ENCODE peak calls at places on chromosomes 1 and 21, in six cellular contexts. G, V, H, T, Y and Q are unnamed samples.

GRCh38 chr1:40315795-40316594 is 1.1 kb downstream of the COL9A2 start:
- DNase-seq in G (no peak), V (no peak), T (peak; percentile 58), H (peak; percentile 59), Y (no peak), Q (no peak)

GRCh38 chr1:230429072-230429735 is 3.1 kb upstream of the PGBD5 start:
- DNase-seq in H (no peak), G (no peak), V (no peak), T (no peak), Y (no peak), Q (no peak)

GRCh38 chr1:220926146-220926545 is 46.9 kb downstream of the HLX start:
- DNase-seq in G (no peak), Y (no peak), H (no peak), V (no peak), T (no peak), Q (peak; percentile 82)

GRCh38 chr1:86352096-86352495 is 44.0 kb downstream of the ODF2L start:
- DNase-seq in Y (no peak), V (peak; percentile 2), H (no peak), T (no peak), G (no peak), Q (no peak)

GRCh38 chr1:203378529-203379271 is 27.8 kb upstream of the FMOD start:
- DNase-seq in G (no peak), T (no peak), H (no peak), Y (no peak), V (no peak), Q (peak; percentile 53)

GRCh38 chr1:119288751-119289150 is 79.8 kb upstream of the HAO2 start:
- DNase-seq in T (no peak), V (no peak), G (no peak), H (no peak), Y (no peak), Q (peak; percentile 27)

GRCh38 chr1:27366113-27366410 is 699 bp downstream of the MAP3K6 start:
- DNase-seq in T (peak; percentile 89), G (peak; percentile 74), Y (no peak), H (peak; percentile 69), V (peak; percentile 66), Q (peak; percentile 53)

GRCh38 chr1:11339346-11340247 is 66.6 kb downstream of the UBIAD1 start:
- DNase-seq in V (peak; percentile 45), H (no peak), Y (no peak), T (peak; percentile 69), G (no peak), Q (no peak)

GRCh38 chr1:177741476-177741875 is 228.4 kb downstream of the SEC16B start:
- DNase-seq in V (no peak), H (no peak), G (no peak), Y (no peak), T (no peak), Q (no peak)

GRCh38 chr1:55781944-55782482 is 566.8 kb upstream of the USP24 start:
- DNase-seq in G (no peak), V (peak; percentile 53), Y (no peak), T (no peak), H (no peak), Q (peak; percentile 82)

GRCh38 chr1:169142129-169142528 is 35.6 kb downstream of the ATP1B1 start:
- DNase-seq in T (no peak), Y (no peak), H (no peak), G (no peak), V (no peak), Q (no peak)

GRCh38 chr1:153550827-153551512 is 1.9 kb upstream of the S100A3 start:
- DNase-seq in H (no peak), G (no peak), Y (no peak), T (no peak), V (no peak), Q (no peak)

GRCh38 chr21:34517491-34518245 is 5.7 kb upstream of the KCNE1 start:
- DNase-seq in V (no peak), H (no peak), T (peak; percentile 70), G (no peak), Y (no peak), Q (no peak)
- TF ChIP-seq CTCF in V (no peak), H (peak; percentile 54), T (peak; percentile 46), G (no peak), Y (no peak), Q (peak; percentile 58)

GRCh38 chr21:45443595-45444181 is 38.7 kb downstream of the COL18A1 start:
- DNase-seq in G (no peak), Y (no peak), T (no peak), V (no peak), H (no peak), Q (no peak)
- TF ChIP-seq CTCF in G (no peak), Y (no peak), T (peak; percentile 14), V (no peak), H (peak; percentile 31), Q (peak; percentile 51)

DNA sequence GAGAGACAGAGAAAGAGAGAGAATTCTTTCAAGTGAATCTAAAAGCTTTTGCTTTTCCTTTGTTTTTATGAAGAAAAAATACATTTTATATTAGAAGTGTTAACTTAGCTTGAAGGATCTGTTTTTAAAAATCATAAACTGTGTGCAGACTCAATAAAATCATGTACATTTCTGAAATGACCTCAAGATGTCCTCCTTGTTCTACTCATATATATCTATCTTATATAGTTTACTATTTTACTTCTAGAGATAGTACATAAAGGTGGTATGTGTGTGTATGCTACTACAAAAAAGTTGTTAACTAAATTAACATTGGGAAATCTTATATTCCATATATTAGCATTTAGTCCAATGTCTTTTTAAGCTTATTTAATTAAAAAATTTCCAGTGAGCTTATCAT is 117.6 kb downstream of the PTPRC start:
- DNase-seq in V (peak; percentile 17), T (no peak), H (no peak), Y (no peak), G (no peak), Q (peak; percentile 9)
- TF ChIP-seq CTCF in V (peak; percentile 59), T (no peak), H (no peak), Y (no peak), G (no peak), Q (peak; percentile 67)

GRCh38 chr1:223708001-223708359 is 4.4 kb upstream of the CAPN2 start:
- DNase-seq in G (peak; percentile 67), V (no peak), H (no peak), T (no peak), Y (no peak), Q (no peak)
- TF ChIP-seq CTCF in G (peak; percentile 46), V (no peak), H (no peak), T (no peak), Y (no peak), Q (peak; percentile 60)

GRCh38 chr21:14762734-14763694 is 216.9 kb upstream of the SAMSN1 start:
- DNase-seq in H (peak; percentile 64), Y (no peak), T (no peak), G (no peak), V (no peak), Q (no peak)
- TF ChIP-seq CTCF in H (no peak), Y (no peak), T (no peak), G (no peak), V (no peak), Q (no peak)

GRCh38 chr1:83086986-83087512 is 911.9 kb downstream of the TTLL7 start:
- DNase-seq in H (no peak), T (no peak), Y (no peak), G (no peak), V (no peak), Q (no peak)
- TF ChIP-seq CTCF in H (no peak), T (no peak), Y (no peak), G (no peak), V (no peak), Q (no peak)

DNA sequence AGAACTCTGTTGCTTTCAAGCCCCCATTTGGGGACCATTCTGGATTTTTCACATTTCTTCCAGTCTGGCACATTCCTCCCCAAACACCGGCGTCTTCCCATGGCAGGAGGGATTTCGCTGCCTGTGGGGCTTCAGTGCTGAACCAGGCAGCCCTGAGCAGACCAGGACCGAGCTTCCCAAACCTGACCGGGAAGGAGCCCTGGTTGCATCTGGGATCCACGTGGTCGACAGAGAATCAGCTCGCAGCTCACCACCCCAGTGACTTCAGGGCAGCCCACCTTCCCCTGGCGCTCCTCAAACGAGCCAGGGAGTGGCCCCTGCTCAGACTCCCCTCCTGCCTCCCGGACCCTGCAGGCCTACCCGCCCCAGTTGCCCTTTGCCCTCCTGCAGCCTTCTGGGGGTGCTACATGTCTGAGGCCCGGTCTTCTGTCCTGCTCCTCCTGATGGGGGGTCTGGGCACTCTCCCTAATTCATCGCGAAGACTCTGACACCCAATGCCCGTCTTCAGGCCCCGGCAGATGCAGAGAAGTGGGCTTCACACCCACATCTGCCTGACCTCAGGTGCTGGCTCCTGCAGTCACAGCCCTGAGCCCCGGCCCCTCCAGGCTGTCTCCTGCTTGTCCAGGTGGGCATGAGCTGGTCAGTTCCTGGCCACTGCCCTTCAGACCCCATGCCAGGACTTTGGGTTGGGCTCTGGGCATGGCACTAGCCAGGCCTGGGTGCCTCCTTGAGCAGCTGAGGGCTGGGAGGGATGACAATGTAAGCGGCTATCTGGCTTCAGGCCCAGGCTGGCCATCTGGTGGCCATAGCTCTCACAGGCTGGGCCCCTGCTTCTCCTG is 26.2 kb upstream of the PRSS38 start:
- DNase-seq in V (no peak), T (peak; percentile 51), G (no peak), H (no peak), Y (no peak), Q (no peak)
- TF ChIP-seq CTCF in V (no peak), T (no peak), G (no peak), H (no peak), Y (no peak), Q (peak; percentile 53)

DNA sequence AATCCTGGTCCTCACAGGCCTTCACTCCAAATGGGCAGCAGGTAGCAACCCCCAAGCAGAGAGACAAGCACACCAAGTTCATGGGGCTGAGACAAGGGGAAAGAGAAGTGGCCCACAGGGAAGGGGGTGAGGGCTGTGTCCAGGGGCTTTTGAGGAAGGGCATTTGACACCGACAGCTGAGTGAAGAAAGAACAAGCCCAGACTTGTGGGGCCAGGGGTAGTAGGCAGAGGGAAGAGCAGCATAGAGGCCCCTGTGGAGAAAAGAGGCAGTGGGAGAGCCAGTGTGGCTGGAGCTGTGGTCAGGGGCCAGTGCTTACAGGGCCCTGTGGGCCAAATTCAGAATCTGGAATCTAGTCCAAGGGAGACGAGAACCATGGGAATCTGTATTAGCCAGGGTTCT is 85.4 kb downstream of the IGSF21 start:
- DNase-seq in H (no peak), V (no peak), Y (no peak), G (no peak), T (no peak), Q (no peak)
- TF ChIP-seq CTCF in H (no peak), V (no peak), Y (no peak), G (no peak), T (no peak), Q (no peak)